ENCODE peak calls at places on chromosomes 11 and 22, in eight cellular contexts. G is LoVo, J is RWPE1, Z is GM03348, O is endothelial cell, D is AG20443, M is NCI-H1092, I is activated T-helper 1 cell treated with Interleukin-2 at 50 U/mL for 16 hours. V is an unnamed sample.

GRCh38 chr22:29690481-29690880 is 29.3 kb upstream of the CABP7 start:
- DNase-seq in G (no peak), J (no peak), Z (no peak), O (no peak), D (no peak), M (no peak), I (no peak), V (peak)

GRCh38 chr11:127656266-127656879 is 655.8 kb upstream of the KIRREL3 start:
- DNase-seq in G (no peak), J (no peak), Z (peak), O (no peak), D (no peak), M (peak), I (no peak), V (no peak)

GRCh38 chr22:50145741-50146439 is 24.6 kb upstream of the PANX2 start:
- DNase-seq in G (no peak), J (no peak), Z (no peak), O (no peak), D (no peak), M (no peak), I (no peak), V (no peak)

GRCh38 chr11:18313985-18314763 is 7.8 kb downstream of the HPS5 start:
- DNase-seq in G (no peak), J (no peak), Z (no peak), O (no peak), D (no peak), M (no peak), I (no peak), V (peak)

GRCh38 chr11:112448806-112449205 is 188.1 kb upstream of the PLET1 start:
- DNase-seq in G (no peak), J (no peak), Z (no peak), O (no peak), D (no peak), M (no peak), I (no peak), V (no peak)

GRCh38 chr22:40418366-40419201 is 48.2 kb downstream of the SGSM3 start:
- DNase-seq in G (no peak), J (no peak), Z (no peak), O (no peak), D (no peak), M (peak), I (no peak), V (peak)

GRCh38 chr11:117836077-117836960 is 11.8 kb upstream of the FXYD2 start:
- DNase-seq in G (no peak), J (no peak), Z (no peak), O (no peak), D (no peak), M (no peak), I (no peak), V (no peak)

GRCh38 chr11:131760191-131760951 is 390.0 kb downstream of the NTM start:
- DNase-seq in G (no peak), J (no peak), Z (peak), O (peak), D (peak), M (no peak), I (no peak), V (peak)

GRCh38 chr11:102577182-102577581 is 46.6 kb upstream of the MMP7 start:
- DNase-seq in G (no peak), J (no peak), Z (peak), O (no peak), D (peak), M (no peak), I (no peak), V (no peak)

GRCh38 chr11:68506908-68507307 is 46.4 kb downstream of the PPP6R3 start:
- DNase-seq in G (no peak), J (no peak), Z (no peak), O (no peak), D (no peak), M (peak), I (no peak), V (peak)